ENCODE peak calls at places on chromosome 5, in ten cellular contexts. M, U, C, L, T, D, A, H, X and I are unnamed samples.

GRCh38 chr5:54533541-54534179 is 16.1 kb downstream of the SNX18 start:
- DNase-seq in M (no peak), U (no peak), C (no peak), L (no peak), T (no peak), D (no peak), A (no peak), H (no peak), X (no peak), I (no peak)

GRCh38 chr5:135356522-135357318 is 42.3 kb downstream of the MACROH2A1 start:
- DNase-seq in M (peak), U (no peak), C (peak), L (no peak), T (no peak), D (peak), A (no peak), H (no peak), X (no peak), I (no peak)

GRCh38 chr5:15834596-15835245 is 334.7 kb downstream of the FBXL7 start:
- DNase-seq in M (peak), U (peak), C (no peak), L (no peak), T (no peak), D (no peak), A (no peak), H (peak), X (peak), I (no peak)

GRCh38 chr5:175826980-175827379 is 44.4 kb upstream of the CPLX2 start:
- DNase-seq in M (no peak), U (no peak), C (no peak), L (no peak), T (no peak), D (no peak), A (no peak), H (peak), X (no peak), I (no peak)

GRCh38 chr5:148484651-148485050 is 100.9 kb downstream of the FBXO38 start:
- DNase-seq in M (no peak), U (no peak), C (no peak), L (no peak), T (no peak), D (no peak), A (no peak), H (no peak), X (no peak), I (no peak)

GRCh38 chr5:43685271-43685950 is 82.4 kb downstream of the NNT start:
- DNase-seq in M (peak), U (no peak), C (no peak), L (no peak), T (no peak), D (no peak), A (no peak), H (no peak), X (no peak), I (no peak)

GRCh38 chr5:144187699-144188294 is 17.1 kb downstream of the KCTD16 start:
- DNase-seq in M (peak), U (peak), C (no peak), L (no peak), T (no peak), D (peak), A (peak), H (peak), X (no peak), I (no peak)

GRCh38 chr5:169717298-169717697 is 80.2 kb downstream of the DOCK2 start:
- DNase-seq in M (peak), U (peak), C (no peak), L (no peak), T (no peak), D (no peak), A (no peak), H (no peak), X (no peak), I (no peak)

GRCh38 chr5:115366223-115366622 is 69.8 kb upstream of the CCDC112 start:
- DNase-seq in M (peak), U (peak), C (no peak), L (peak), T (peak), D (no peak), A (no peak), H (peak), X (no peak), I (no peak)

GRCh38 chr5:72720205-72720604 is 96.3 kb upstream of the TNPO1 start:
- DNase-seq in M (no peak), U (no peak), C (no peak), L (no peak), T (peak), D (no peak), A (no peak), H (no peak), X (no peak), I (no peak)

GRCh38 chr5:18305288-18305899 is 671.1 kb downstream of the TAF11L14 start:
- DNase-seq in M (peak), U (no peak), C (no peak), L (peak), T (peak), D (no peak), A (no peak), H (peak), X (peak), I (no peak)

GRCh38 chr5:36734422-36734821 is 128.0 kb downstream of the SLC1A3 start:
- DNase-seq in M (peak), U (peak), C (no peak), L (no peak), T (peak), D (no peak), A (no peak), H (peak), X (no peak), I (no peak)

GRCh38 chr5:59188415-59189225 is 605.7 kb downstream of the RAB3C start:
- DNase-seq in M (peak), U (peak), C (peak), L (peak), T (peak), D (peak), A (peak), H (peak), X (no peak), I (peak)
- H3K27ac ChIP-seq in M (no peak), U (no peak), C (peak), L (peak), T (no peak), D (peak), A (no peak), H (peak), X (no peak), I (no peak)

GRCh38 chr5:76942581-76942980 is 10.3 kb upstream of the CRHBP start:
- DNase-seq in M (peak), U (peak), C (no peak), L (no peak), T (no peak), D (no peak), A (no peak), H (no peak), X (no peak), I (no peak)

GRCh38 chr5:76944638-76945037 is 8.2 kb upstream of the CRHBP start:
- DNase-seq in M (peak), U (no peak), C (no peak), L (peak), T (no peak), D (no peak), A (no peak), H (no peak), X (no peak), I (no peak)

GRCh38 chr5:76941000-76941399 is 11.8 kb upstream of the CRHBP start:
- DNase-seq in M (no peak), U (peak), C (no peak), L (no peak), T (no peak), D (no peak), A (no peak), H (no peak), X (no peak), I (no peak)

GRCh38 chr5:76946090-76946489 is 6.8 kb upstream of the CRHBP start:
- DNase-seq in M (no peak), U (no peak), C (no peak), L (no peak), T (no peak), D (no peak), A (no peak), H (no peak), X (no peak), I (no peak)

GRCh38 chr5:76943006-76943405 is 9.8 kb upstream of the CRHBP start:
- DNase-seq in M (no peak), U (no peak), C (no peak), L (no peak), T (no peak), D (no peak), A (no peak), H (no peak), X (no peak), I (no peak)
- H3K27ac ChIP-seq in M (no peak), U (no peak), C (no peak), L (no peak), T (no peak), D (no peak), A (no peak), H (no peak), X (no peak), I (no peak)

DNA sequence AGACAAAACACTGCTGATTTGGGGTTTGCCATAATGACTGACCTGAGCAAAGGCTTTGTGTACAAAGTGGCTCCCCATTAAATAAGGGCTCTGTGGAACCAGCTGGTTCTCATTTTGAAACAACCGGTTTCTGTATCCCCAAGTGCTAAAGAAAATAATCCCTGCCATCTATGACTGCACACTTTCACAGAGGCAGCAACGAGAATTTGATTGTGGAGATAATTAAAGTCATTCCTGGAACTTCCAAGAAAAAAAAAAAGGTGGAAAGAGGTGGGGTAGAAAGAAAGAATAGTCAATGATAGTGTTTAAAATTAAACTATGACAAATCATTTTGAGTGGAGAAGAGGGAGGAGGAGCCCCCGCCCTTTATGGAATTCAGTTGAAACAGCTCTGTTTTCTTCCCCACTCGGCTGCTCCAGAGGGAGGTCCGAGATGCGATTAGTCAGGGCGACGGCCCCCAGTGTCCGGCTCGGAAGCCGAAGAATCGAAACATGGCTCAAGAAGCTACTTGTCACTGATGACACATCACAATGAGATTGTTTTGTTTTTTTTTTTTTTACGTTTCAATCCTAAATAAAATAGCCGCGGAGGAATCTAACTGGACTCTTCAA is 38.4 kb downstream of the EBF1 start:
- DNase-seq in M (peak), U (no peak), C (peak), L (no peak), T (peak), D (no peak), A (no peak), H (no peak), X (no peak), I (no peak)
- H3K27ac ChIP-seq in M (no peak), U (no peak), C (peak), L (peak), T (peak), D (peak), A (peak), H (no peak), X (no peak), I (no peak)

GRCh38 chr5:9562101-9562500 is 16.2 kb upstream of the SEMA5A start:
- DNase-seq in M (no peak), U (no peak), C (no peak), L (no peak), T (no peak), D (no peak), A (no peak), H (no peak), X (no peak), I (no peak)
- H3K27ac ChIP-seq in M (no peak), U (no peak), C (no peak), L (no peak), T (no peak), D (no peak), A (no peak), H (no peak), X (no peak), I (no peak)

GRCh38 chr5:29770936-29771335 is 1422.5 kb upstream of the CDH6 start:
- DNase-seq in M (no peak), U (no peak), C (no peak), L (no peak), T (no peak), D (no peak), A (no peak), H (no peak), X (no peak), I (no peak)

DNA sequence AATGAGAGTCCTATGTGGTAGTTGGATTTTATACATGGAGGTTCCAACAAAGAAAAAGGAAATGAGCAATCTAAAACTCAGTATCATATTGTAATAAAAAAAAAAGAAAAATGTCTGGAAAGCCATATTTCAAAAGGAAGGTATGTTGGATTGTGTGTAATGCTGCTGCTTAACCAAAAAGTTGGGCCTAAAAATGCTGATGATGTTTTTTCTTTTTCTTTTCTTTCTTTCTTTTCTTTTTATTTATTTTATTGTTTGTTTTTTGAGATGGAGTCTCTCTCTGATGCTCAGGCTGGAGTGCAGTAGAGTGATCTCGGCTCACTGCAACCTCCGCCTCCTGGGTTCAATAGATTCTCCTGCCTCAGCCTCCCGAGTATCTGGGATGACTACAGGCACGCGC is 1424.0 kb upstream of the CDH6 start:
- DNase-seq in M (no peak), U (no peak), C (no peak), L (no peak), T (no peak), D (no peak), A (no peak), H (no peak), X (no peak), I (no peak)
- H3K27ac ChIP-seq in M (no peak), U (no peak), C (no peak), L (no peak), T (no peak), D (no peak), A (no peak), H (no peak), X (no peak), I (no peak)

GRCh38 chr5:84379749-84380148 is 4.9 kb downstream of the EDIL3 start:
- DNase-seq in M (peak), U (no peak), C (no peak), L (no peak), T (no peak), D (no peak), A (no peak), H (no peak), X (no peak), I (no peak)

GRCh38 chr5:84381501-84382362 is 2.9 kb downstream of the EDIL3 start:
- DNase-seq in M (no peak), U (peak), C (no peak), L (peak), T (peak), D (peak), A (no peak), H (no peak), X (no peak), I (no peak)

GRCh38 chr5:84378420-84378819 is 6.3 kb downstream of the EDIL3 start:
- DNase-seq in M (peak), U (no peak), C (no peak), L (no peak), T (no peak), D (no peak), A (no peak), H (no peak), X (no peak), I (no peak)

GRCh38 chr5:84376346-84376745 is 8.3 kb downstream of the EDIL3 start:
- DNase-seq in M (no peak), U (no peak), C (no peak), L (no peak), T (no peak), D (no peak), A (no peak), H (no peak), X (no peak), I (no peak)

DNA sequence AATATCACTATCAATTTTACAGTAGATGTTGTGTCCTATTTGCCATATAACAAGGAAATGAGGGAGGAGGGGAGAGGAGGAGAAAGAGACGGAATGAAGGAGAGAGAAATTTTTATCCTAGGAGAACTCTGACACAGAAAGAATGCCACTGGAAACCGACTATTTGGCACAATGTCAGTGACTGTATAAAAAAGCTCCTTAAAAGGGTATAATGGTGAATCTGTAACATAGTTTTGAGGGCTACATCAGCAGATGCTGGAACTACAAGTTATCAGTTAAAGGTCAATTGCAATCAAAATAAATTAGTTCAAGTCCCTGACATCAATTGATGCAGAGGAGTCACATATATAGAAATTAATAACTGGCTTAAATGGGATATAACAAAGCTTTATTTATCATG is 5.7 kb downstream of the EDIL3 start:
- DNase-seq in M (peak), U (no peak), C (no peak), L (no peak), T (no peak), D (no peak), A (no peak), H (no peak), X (no peak), I (no peak)
- H3K27ac ChIP-seq in M (peak), U (no peak), C (no peak), L (peak), T (no peak), D (peak), A (no peak), H (no peak), X (no peak), I (no peak)

GRCh38 chr5:157306092-157306491 is 40.2 kb downstream of the CYFIP2 start:
- DNase-seq in M (no peak), U (no peak), C (no peak), L (no peak), T (no peak), D (no peak), A (no peak), H (no peak), X (no peak), I (no peak)

GRCh38 chr5:157303023-157303422 is 37.1 kb downstream of the CYFIP2 start:
- DNase-seq in M (no peak), U (no peak), C (no peak), L (no peak), T (no peak), D (no peak), A (no peak), H (no peak), X (no peak), I (no peak)

GRCh38 chr5:157306690-157307089 is 40.8 kb downstream of the CYFIP2 start:
- DNase-seq in M (no peak), U (no peak), C (no peak), L (no peak), T (no peak), D (no peak), A (no peak), H (no peak), X (no peak), I (no peak)

GRCh38 chr5:157301066-157301465 is 35.1 kb downstream of the CYFIP2 start:
- DNase-seq in M (no peak), U (no peak), C (no peak), L (no peak), T (no peak), D (no peak), A (no peak), H (no peak), X (no peak), I (no peak)

GRCh38 chr5:157303667-157304327 is 37.9 kb downstream of the CYFIP2 start:
- DNase-seq in M (no peak), U (no peak), C (peak), L (no peak), T (peak), D (no peak), A (no peak), H (peak), X (no peak), I (no peak)
- H3K27ac ChIP-seq in M (no peak), U (no peak), C (no peak), L (peak), T (no peak), D (no peak), A (no peak), H (no peak), X (no peak), I (no peak)

GRCh38 chr5:78640622-78641021 is 8.0 kb downstream of the LHFPL2 start:
- DNase-seq in M (peak), U (peak), C (no peak), L (no peak), T (no peak), D (no peak), A (no peak), H (peak), X (no peak), I (no peak)
- H3K27ac ChIP-seq in M (peak), U (peak), C (no peak), L (no peak), T (no peak), D (no peak), A (peak), H (peak), X (no peak), I (no peak)

DNA sequence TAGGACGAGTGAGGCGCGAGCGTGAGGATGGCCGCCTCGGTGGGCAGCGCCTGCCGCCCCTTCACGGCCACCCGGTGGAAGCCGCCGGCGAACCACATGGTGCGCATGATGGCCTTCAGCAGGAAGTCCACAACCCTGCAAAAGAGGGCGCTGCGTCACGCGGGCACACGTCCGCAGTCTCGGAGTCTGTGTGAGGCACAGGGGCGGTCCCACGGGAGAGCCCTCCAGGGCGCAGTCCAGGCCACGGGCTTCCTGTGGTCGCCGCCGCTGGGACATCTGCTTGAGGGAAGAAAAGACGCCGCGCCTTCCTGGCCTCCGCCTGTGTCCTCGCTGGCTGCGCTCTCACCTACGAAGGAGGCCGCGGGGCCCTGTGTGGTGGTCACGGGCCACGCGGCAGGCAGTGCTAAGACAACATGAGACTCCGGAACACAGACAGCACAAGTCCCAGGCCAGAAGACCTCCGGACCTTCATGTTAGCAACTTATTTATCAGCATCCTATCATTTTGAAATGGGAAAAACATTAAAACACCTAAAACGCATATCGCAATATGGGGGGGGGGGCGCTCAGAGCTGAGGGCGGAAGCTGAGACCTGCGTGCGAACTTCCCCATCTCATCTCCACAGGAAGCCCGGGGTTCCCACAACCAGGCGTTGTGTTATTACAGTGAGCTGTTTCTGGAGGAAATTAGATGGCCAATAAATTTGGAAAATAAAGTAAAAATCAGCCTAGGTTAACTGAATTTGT is 28.8 kb downstream of the LPCAT1 start:
- DNase-seq in M (no peak), U (no peak), C (no peak), L (no peak), T (no peak), D (peak), A (no peak), H (no peak), X (no peak), I (no peak)
- H3K27ac ChIP-seq in M (no peak), U (no peak), C (no peak), L (no peak), T (no peak), D (peak), A (no peak), H (no peak), X (no peak), I (no peak)